ENCODE peak calls at places on chromosomes 1 and 21, in ten cellular contexts. One of them, this sample, is unnamed.

GRCh38 chr1:175297291-175297690 is 104.7 kb upstream of the KIAA0040 start:
- DNase-seq in astrocyte of the spinal cord: no peak
- DNase-seq in glutamatergic neuron: no peak
- DNase-seq in choroid plexus epithelial cell: no peak
- DNase-seq in OCI-LY7: no peak
- DNase-seq in upper lobe of right lung: no peak
- DNase-seq in epithelial cell of esophagus: no peak
- DNase-seq in suprapubic skin: no peak
- DNase-seq in thoracic aorta: no peak
- DNase-seq in tibial artery: no peak
- DNase-seq in this sample: no peak

GRCh38 chr1:159171688-159172501 is 480 bp downstream of the CADM3 start:
- DNase-seq in astrocyte of the spinal cord: no peak
- DNase-seq in glutamatergic neuron: peak; percentile 53
- DNase-seq in choroid plexus epithelial cell: no peak
- DNase-seq in OCI-LY7: no peak
- DNase-seq in upper lobe of right lung: no peak
- DNase-seq in epithelial cell of esophagus: peak; percentile 2
- DNase-seq in suprapubic skin: no peak
- DNase-seq in thoracic aorta: no peak
- DNase-seq in tibial artery: no peak
- DNase-seq in this sample: no peak

GRCh38 chr21:24023402-24023801 is 1583.9 kb downstream of the MRPL39 start:
- DNase-seq in astrocyte of the spinal cord: peak; percentile 42
- DNase-seq in glutamatergic neuron: no peak
- DNase-seq in choroid plexus epithelial cell: no peak
- DNase-seq in OCI-LY7: no peak
- DNase-seq in upper lobe of right lung: no peak
- DNase-seq in epithelial cell of esophagus: no peak
- DNase-seq in suprapubic skin: no peak
- DNase-seq in thoracic aorta: no peak
- DNase-seq in tibial artery: no peak
- DNase-seq in this sample: no peak

GRCh38 chr1:228101614-228101993 is 1.5 kb downstream of the C1orf35 start:
- DNase-seq in astrocyte of the spinal cord: no peak
- DNase-seq in glutamatergic neuron: no peak
- DNase-seq in choroid plexus epithelial cell: no peak
- DNase-seq in OCI-LY7: no peak
- DNase-seq in upper lobe of right lung: no peak
- DNase-seq in epithelial cell of esophagus: no peak
- DNase-seq in suprapubic skin: peak; percentile 74
- DNase-seq in thoracic aorta: no peak
- DNase-seq in tibial artery: no peak
- DNase-seq in this sample: no peak

GRCh38 chr1:221667504-221667903 is 74.4 kb downstream of the DUSP10 start:
- DNase-seq in astrocyte of the spinal cord: peak; percentile 52
- DNase-seq in glutamatergic neuron: no peak
- DNase-seq in choroid plexus epithelial cell: peak; percentile 89
- DNase-seq in OCI-LY7: no peak
- DNase-seq in upper lobe of right lung: no peak
- DNase-seq in epithelial cell of esophagus: peak; percentile 91
- DNase-seq in suprapubic skin: no peak
- DNase-seq in thoracic aorta: no peak
- DNase-seq in tibial artery: no peak
- DNase-seq in this sample: no peak

GRCh38 chr1:1205769-1206375 is 520 bp downstream of the TNFRSF18 start:
- DNase-seq in astrocyte of the spinal cord: no peak
- DNase-seq in glutamatergic neuron: peak; percentile 17
- DNase-seq in choroid plexus epithelial cell: no peak
- DNase-seq in OCI-LY7: no peak
- DNase-seq in upper lobe of right lung: no peak
- DNase-seq in epithelial cell of esophagus: no peak
- DNase-seq in suprapubic skin: peak; percentile 61
- DNase-seq in thoracic aorta: no peak
- DNase-seq in tibial artery: no peak
- DNase-seq in this sample: no peak

GRCh38 chr1:54487571-54488050 is 60.4 kb upstream of the ACOT11 start:
- DNase-seq in astrocyte of the spinal cord: no peak
- DNase-seq in glutamatergic neuron: no peak
- DNase-seq in choroid plexus epithelial cell: no peak
- DNase-seq in OCI-LY7: no peak
- DNase-seq in upper lobe of right lung: peak; percentile 69
- DNase-seq in epithelial cell of esophagus: no peak
- DNase-seq in suprapubic skin: no peak
- DNase-seq in thoracic aorta: no peak
- DNase-seq in tibial artery: peak; percentile 76
- DNase-seq in this sample: no peak

GRCh38 chr21:46125846-46126301 is 28.0 kb downstream of the COL6A2 start:
- DNase-seq in astrocyte of the spinal cord: no peak
- DNase-seq in glutamatergic neuron: peak; percentile 14
- DNase-seq in choroid plexus epithelial cell: no peak
- DNase-seq in OCI-LY7: no peak
- DNase-seq in upper lobe of right lung: peak; percentile 64
- DNase-seq in epithelial cell of esophagus: no peak
- DNase-seq in suprapubic skin: peak; percentile 59
- DNase-seq in thoracic aorta: no peak
- DNase-seq in tibial artery: peak; percentile 66
- DNase-seq in this sample: no peak

GRCh38 chr1:43042773-43043470 is 84.3 kb upstream of the SLC2A1 start:
- DNase-seq in astrocyte of the spinal cord: no peak
- DNase-seq in glutamatergic neuron: no peak
- DNase-seq in choroid plexus epithelial cell: no peak
- DNase-seq in OCI-LY7: no peak
- DNase-seq in upper lobe of right lung: no peak
- DNase-seq in epithelial cell of esophagus: no peak
- DNase-seq in suprapubic skin: no peak
- DNase-seq in thoracic aorta: no peak
- DNase-seq in tibial artery: no peak
- DNase-seq in this sample: no peak

GRCh38 chr1:98086796-98087195 is 166.0 kb upstream of the DPYD start:
- DNase-seq in astrocyte of the spinal cord: peak; percentile 98
- DNase-seq in glutamatergic neuron: no peak
- DNase-seq in choroid plexus epithelial cell: peak; percentile 98
- DNase-seq in OCI-LY7: no peak
- DNase-seq in upper lobe of right lung: no peak
- DNase-seq in epithelial cell of esophagus: peak; percentile 91
- DNase-seq in suprapubic skin: no peak
- DNase-seq in thoracic aorta: no peak
- DNase-seq in tibial artery: no peak
- DNase-seq in this sample: no peak

GRCh38 chr1:67618285-67619018 is 66.5 kb upstream of the GADD45A start:
- DNase-seq in astrocyte of the spinal cord: peak; percentile 93
- DNase-seq in glutamatergic neuron: no peak
- DNase-seq in choroid plexus epithelial cell: peak; percentile 96
- DNase-seq in OCI-LY7: no peak
- DNase-seq in upper lobe of right lung: no peak
- DNase-seq in epithelial cell of esophagus: peak; percentile 96
- DNase-seq in suprapubic skin: peak; percentile 81
- DNase-seq in thoracic aorta: peak; percentile 46
- DNase-seq in tibial artery: peak; percentile 87
- DNase-seq in this sample: no peak

GRCh38 chr1:209257021-209257420 is 326.5 kb upstream of the CAMK1G start:
- DNase-seq in astrocyte of the spinal cord: no peak
- DNase-seq in glutamatergic neuron: no peak
- DNase-seq in choroid plexus epithelial cell: no peak
- DNase-seq in OCI-LY7: no peak
- DNase-seq in upper lobe of right lung: no peak
- DNase-seq in epithelial cell of esophagus: no peak
- DNase-seq in suprapubic skin: no peak
- DNase-seq in thoracic aorta: no peak
- DNase-seq in tibial artery: no peak
- DNase-seq in this sample: no peak

GRCh38 chr1:203625623-203626189 is 926 bp upstream of the ATP2B4 start:
- DNase-seq in astrocyte of the spinal cord: peak; percentile 56
- DNase-seq in glutamatergic neuron: no peak
- DNase-seq in choroid plexus epithelial cell: peak; percentile 63
- DNase-seq in OCI-LY7: peak; percentile 77
- DNase-seq in upper lobe of right lung: no peak
- DNase-seq in epithelial cell of esophagus: peak; percentile 97
- DNase-seq in suprapubic skin: no peak
- DNase-seq in thoracic aorta: no peak
- DNase-seq in tibial artery: no peak
- DNase-seq in this sample: no peak

GRCh38 chr1:209884249-209884648 is 53.8 kb upstream of the SYT14 start:
- DNase-seq in astrocyte of the spinal cord: peak; percentile 80
- DNase-seq in glutamatergic neuron: no peak
- DNase-seq in choroid plexus epithelial cell: peak; percentile 71
- DNase-seq in OCI-LY7: no peak
- DNase-seq in upper lobe of right lung: no peak
- DNase-seq in epithelial cell of esophagus: peak; percentile 59
- DNase-seq in suprapubic skin: no peak
- DNase-seq in thoracic aorta: no peak
- DNase-seq in tibial artery: no peak
- DNase-seq in this sample: no peak

GRCh38 chr1:30688920-30689794 is 34.2 kb downstream of the MATN1 start:
- DNase-seq in astrocyte of the spinal cord: no peak
- DNase-seq in glutamatergic neuron: no peak
- DNase-seq in choroid plexus epithelial cell: no peak
- DNase-seq in OCI-LY7: no peak
- DNase-seq in upper lobe of right lung: peak; percentile 40
- DNase-seq in epithelial cell of esophagus: no peak
- DNase-seq in suprapubic skin: no peak
- DNase-seq in thoracic aorta: no peak
- DNase-seq in tibial artery: peak; percentile 41
- DNase-seq in this sample: no peak

GRCh38 chr1:110003747-110004428 is 19.3 kb downstream of the AHCYL1 start:
- DNase-seq in astrocyte of the spinal cord: peak; percentile 98
- DNase-seq in glutamatergic neuron: no peak
- DNase-seq in choroid plexus epithelial cell: peak; percentile 99
- DNase-seq in OCI-LY7: peak; percentile 16
- DNase-seq in upper lobe of right lung: peak; percentile 78
- DNase-seq in epithelial cell of esophagus: peak; percentile 99
- DNase-seq in suprapubic skin: peak; percentile 84
- DNase-seq in thoracic aorta: peak; percentile 60
- DNase-seq in tibial artery: peak; percentile 86
- DNase-seq in this sample: no peak

GRCh38 chr1:236872075-236872666 is 77.1 kb downstream of the MTR start:
- DNase-seq in astrocyte of the spinal cord: no peak
- DNase-seq in glutamatergic neuron: no peak
- DNase-seq in choroid plexus epithelial cell: no peak
- DNase-seq in OCI-LY7: no peak
- DNase-seq in upper lobe of right lung: no peak
- DNase-seq in epithelial cell of esophagus: no peak
- DNase-seq in suprapubic skin: no peak
- DNase-seq in thoracic aorta: no peak
- DNase-seq in tibial artery: no peak
- DNase-seq in this sample: no peak

GRCh38 chr21:23890652-23891051 is 1716.6 kb downstream of the MRPL39 start:
- DNase-seq in astrocyte of the spinal cord: no peak
- DNase-seq in glutamatergic neuron: no peak
- DNase-seq in choroid plexus epithelial cell: no peak
- DNase-seq in OCI-LY7: no peak
- DNase-seq in upper lobe of right lung: no peak
- DNase-seq in epithelial cell of esophagus: no peak
- DNase-seq in suprapubic skin: no peak
- DNase-seq in thoracic aorta: no peak
- DNase-seq in tibial artery: no peak
- DNase-seq in this sample: no peak

GRCh38 chr1:176338897-176339296 is 124.1 kb upstream of the PAPPA2 start:
- DNase-seq in astrocyte of the spinal cord: no peak
- DNase-seq in glutamatergic neuron: no peak
- DNase-seq in choroid plexus epithelial cell: no peak
- DNase-seq in OCI-LY7: no peak
- DNase-seq in upper lobe of right lung: no peak
- DNase-seq in epithelial cell of esophagus: no peak
- DNase-seq in suprapubic skin: peak; percentile 65
- DNase-seq in thoracic aorta: no peak
- DNase-seq in tibial artery: no peak
- DNase-seq in this sample: no peak
- TF ChIP-seq CTCF in astrocyte of the spinal cord: no peak
- TF ChIP-seq CTCF in glutamatergic neuron: no peak
- TF ChIP-seq CTCF in choroid plexus epithelial cell: no peak
- TF ChIP-seq CTCF in OCI-LY7: no peak
- TF ChIP-seq CTCF in upper lobe of right lung: no peak
- TF ChIP-seq CTCF in epithelial cell of esophagus: no peak
- TF ChIP-seq CTCF in suprapubic skin: no peak
- TF ChIP-seq CTCF in thoracic aorta: no peak
- TF ChIP-seq CTCF in tibial artery: no peak
- TF ChIP-seq CTCF in this sample: no peak

DNA sequence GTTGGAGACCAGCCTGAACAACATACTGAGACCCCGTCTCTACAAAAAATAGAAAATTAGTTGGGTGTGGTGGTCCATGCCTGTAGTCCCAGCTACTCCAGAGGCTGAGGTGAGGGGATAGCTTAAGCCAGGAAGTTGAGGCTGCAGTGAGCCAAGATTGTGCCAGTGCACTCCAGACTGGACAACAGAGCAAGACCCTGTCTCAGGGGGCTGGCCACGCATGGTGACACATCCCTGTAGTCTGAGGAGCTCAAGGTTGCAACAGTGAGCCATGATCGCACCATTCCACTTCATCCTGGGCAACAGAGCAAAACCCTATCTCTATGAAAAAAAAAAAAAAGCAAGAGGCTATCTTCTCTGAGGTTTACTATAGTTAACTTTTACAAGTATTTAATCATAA is 12.7 kb upstream of the UBE4B start:
- DNase-seq in astrocyte of the spinal cord: no peak
- DNase-seq in glutamatergic neuron: no peak
- DNase-seq in choroid plexus epithelial cell: no peak
- DNase-seq in OCI-LY7: no peak
- DNase-seq in upper lobe of right lung: no peak
- DNase-seq in epithelial cell of esophagus: no peak
- DNase-seq in suprapubic skin: no peak
- DNase-seq in thoracic aorta: no peak
- DNase-seq in tibial artery: no peak
- DNase-seq in this sample: no peak
- TF ChIP-seq CTCF in astrocyte of the spinal cord: no peak
- TF ChIP-seq CTCF in glutamatergic neuron: no peak
- TF ChIP-seq CTCF in choroid plexus epithelial cell: no peak
- TF ChIP-seq CTCF in OCI-LY7: no peak
- TF ChIP-seq CTCF in upper lobe of right lung: no peak
- TF ChIP-seq CTCF in epithelial cell of esophagus: no peak
- TF ChIP-seq CTCF in suprapubic skin: no peak
- TF ChIP-seq CTCF in thoracic aorta: no peak
- TF ChIP-seq CTCF in tibial artery: no peak
- TF ChIP-seq CTCF in this sample: no peak

GRCh38 chr1:36400825-36401601 is 3.3 kb upstream of the LSM10 start:
- DNase-seq in astrocyte of the spinal cord: peak; percentile 45
- DNase-seq in glutamatergic neuron: peak; percentile 76
- DNase-seq in choroid plexus epithelial cell: peak; percentile 80
- DNase-seq in OCI-LY7: no peak
- DNase-seq in upper lobe of right lung: peak; percentile 91
- DNase-seq in epithelial cell of esophagus: no peak
- DNase-seq in suprapubic skin: peak; percentile 93
- DNase-seq in thoracic aorta: peak; percentile 46
- DNase-seq in tibial artery: peak; percentile 89
- DNase-seq in this sample: peak; percentile 86
- TF ChIP-seq CTCF in astrocyte of the spinal cord: no peak
- TF ChIP-seq CTCF in glutamatergic neuron: no peak
- TF ChIP-seq CTCF in choroid plexus epithelial cell: no peak
- TF ChIP-seq CTCF in OCI-LY7: no peak
- TF ChIP-seq CTCF in upper lobe of right lung: no peak
- TF ChIP-seq CTCF in epithelial cell of esophagus: no peak
- TF ChIP-seq CTCF in suprapubic skin: no peak
- TF ChIP-seq CTCF in thoracic aorta: no peak
- TF ChIP-seq CTCF in tibial artery: no peak
- TF ChIP-seq CTCF in this sample: peak; percentile 12

DNA sequence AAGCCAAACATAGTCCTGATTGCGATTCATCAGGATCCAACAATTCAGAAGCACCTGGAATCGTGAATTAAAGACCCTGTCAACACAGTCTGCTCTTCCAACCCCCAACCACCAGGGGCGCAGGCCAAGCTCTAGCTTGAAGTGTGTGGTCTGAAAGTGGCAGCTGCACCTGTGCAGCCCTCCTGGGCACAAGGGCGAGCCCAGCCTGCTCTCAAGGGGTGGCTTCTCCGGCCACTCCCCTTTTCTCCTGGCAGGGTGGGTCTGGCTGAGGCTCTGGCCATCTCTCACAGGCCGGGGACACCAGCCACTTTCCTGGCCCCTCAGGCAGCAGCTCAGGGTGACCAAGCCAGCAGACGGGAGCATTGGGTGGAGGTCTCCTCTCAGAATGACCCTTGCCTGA is 62.3 kb downstream of the SLC66A1 start:
- DNase-seq in astrocyte of the spinal cord: no peak
- DNase-seq in glutamatergic neuron: peak; percentile 59
- DNase-seq in choroid plexus epithelial cell: no peak
- DNase-seq in OCI-LY7: peak; percentile 19
- DNase-seq in upper lobe of right lung: no peak
- DNase-seq in epithelial cell of esophagus: no peak
- DNase-seq in suprapubic skin: no peak
- DNase-seq in thoracic aorta: no peak
- DNase-seq in tibial artery: no peak
- DNase-seq in this sample: no peak
- TF ChIP-seq CTCF in astrocyte of the spinal cord: peak; percentile 28
- TF ChIP-seq CTCF in glutamatergic neuron: peak; percentile 65
- TF ChIP-seq CTCF in choroid plexus epithelial cell: peak; percentile 57
- TF ChIP-seq CTCF in OCI-LY7: peak; percentile 44
- TF ChIP-seq CTCF in upper lobe of right lung: peak; percentile 19
- TF ChIP-seq CTCF in epithelial cell of esophagus: peak; percentile 53
- TF ChIP-seq CTCF in suprapubic skin: no peak
- TF ChIP-seq CTCF in thoracic aorta: peak; percentile 13
- TF ChIP-seq CTCF in tibial artery: no peak
- TF ChIP-seq CTCF in this sample: peak; percentile 74